ENCODE peak calls at places on chromosomes 16 and 17, in six cellular contexts. V is HTR-8/SVneo, H is mesenchymal stem cell, Z is fibroblast of the conjunctiva, K is BJ, N is NCI-H345. O is an unnamed sample.

GRCh38 chr16:5615868-5616642 is 518.5 kb upstream of the EEF2KMT start:
- DNase-seq in N (peak), H (no peak), V (peak), K (no peak), Z (peak), O (no peak)

GRCh38 chr17:21252875-21253645 is at the start of gene NATD1:
- DNase-seq in H (peak), N (peak), K (peak), V (peak), Z (peak), O (peak)

GRCh38 chr17:59807892-59808509 is 84.7 kb downstream of the TUBD1 start:
- DNase-seq in Z (no peak), N (no peak), H (no peak), V (no peak), K (no peak), O (no peak)

GRCh38 chr16:17162560-17162959 is 308.2 kb downstream of the XYLT1 start:
- DNase-seq in K (no peak), Z (no peak), H (no peak), V (no peak), N (no peak), O (no peak)

GRCh38 chr17:1590031-1590746 is 27.6 kb upstream of the PITPNA start:
- DNase-seq in H (peak), V (peak), Z (peak), N (no peak), K (peak), O (peak)

GRCh38 chr17:82108038-82108998 is 10.3 kb upstream of the FASN start:
- DNase-seq in Z (no peak), K (no peak), V (no peak), N (no peak), H (no peak), O (no peak)

GRCh38 chr17:45270828-45271418 is 9.0 kb upstream of the SPATA32 start:
- DNase-seq in V (no peak), Z (no peak), K (no peak), H (no peak), N (no peak), O (no peak)

GRCh38 chr16:49592507-49593422 is 219.2 kb downstream of the C16orf78 start:
- DNase-seq in Z (no peak), N (no peak), H (peak), V (peak), K (no peak), O (no peak)

GRCh38 chr17:35612924-35613521 is 25.9 kb downstream of the AP2B1 start:
- DNase-seq in Z (peak), N (peak), K (no peak), V (peak), H (peak), O (no peak)

GRCh38 chr16:67535201-67535600 is 6.6 kb downstream of the RIPOR1 start:
- DNase-seq in Z (no peak), V (no peak), K (no peak), N (no peak), H (no peak), O (no peak)

GRCh38 chr17:19978206-19978802 is 676 bp upstream of the AKAP10 start:
- DNase-seq in K (no peak), V (no peak), H (peak), N (no peak), Z (no peak), O (no peak)

GRCh38 chr16:25488435-25488834 is 203.3 kb upstream of the HS3ST4 start:
- DNase-seq in V (no peak), H (no peak), Z (no peak), N (no peak), K (no peak), O (no peak)

GRCh38 chr17:49230636-49231562 is at the start of gene PHOSPHO1:
- DNase-seq in K (peak), V (peak), H (peak), N (peak), Z (peak), O (peak)

GRCh38 chr17:62720126-62720850 is 87.8 kb downstream of the MARCHF10 start:
- DNase-seq in K (no peak), H (no peak), V (no peak), N (no peak), Z (no peak), O (no peak)

GRCh38 chr17:50161023-50161910 is 4.5 kb upstream of the SGCA start:
- DNase-seq in H (peak), V (peak), N (peak), K (no peak), Z (peak), O (peak)

O was measured in AG09319.